ENCODE peak calls at places on chromosomes 3 and 15, in seven cellular contexts. One of them, this sample, is unnamed.

GRCh38 chr3:133490468-133491351 is 82.8 kb upstream of the CDV3 start:
- DNase-seq in endodermal cell: no peak
- DNase-seq in aorta: no peak
- DNase-seq in NCI-H524 treated with DMSO at 0.1 percent for 48 hours: no peak
- DNase-seq in PC-3: peak; percentile 2
- DNase-seq in brain pericyte: no peak
- DNase-seq in activated T-helper 1 cell treated with anti-CD3 and anti-CD28 coated beads, Interleukin-2, amount 50 U/mL, for 16 hours: peak; percentile 32
- DNase-seq in this sample: no peak

GRCh38 chr15:66095871-66096710 is 157.5 kb downstream of the MEGF11 start:
- DNase-seq in activated T-helper 1 cell treated with anti-CD3 and anti-CD28 coated beads, Interleukin-2, amount 50 U/mL, for 16 hours: no peak
- DNase-seq in NCI-H524 treated with DMSO at 0.1 percent for 48 hours: peak; percentile 76
- DNase-seq in aorta: no peak
- DNase-seq in endodermal cell: peak; percentile 69
- DNase-seq in PC-3: no peak
- DNase-seq in brain pericyte: no peak
- DNase-seq in this sample: no peak

GRCh38 chr3:161401389-161401788 is 30.1 kb upstream of the SPTSSB start:
- DNase-seq in brain pericyte: no peak
- DNase-seq in NCI-H524 treated with DMSO at 0.1 percent for 48 hours: no peak
- DNase-seq in PC-3: no peak
- DNase-seq in aorta: no peak
- DNase-seq in activated T-helper 1 cell treated with anti-CD3 and anti-CD28 coated beads, Interleukin-2, amount 50 U/mL, for 16 hours: no peak
- DNase-seq in endodermal cell: no peak
- DNase-seq in this sample: no peak

GRCh38 chr3:136586580-136586979 is 165.6 kb downstream of the STAG1 start:
- DNase-seq in brain pericyte: no peak
- DNase-seq in PC-3: no peak
- DNase-seq in activated T-helper 1 cell treated with anti-CD3 and anti-CD28 coated beads, Interleukin-2, amount 50 U/mL, for 16 hours: no peak
- DNase-seq in endodermal cell: no peak
- DNase-seq in aorta: no peak
- DNase-seq in NCI-H524 treated with DMSO at 0.1 percent for 48 hours: no peak
- DNase-seq in this sample: no peak

GRCh38 chr15:80846416-80846815 is 67.2 kb downstream of the CEMIP start:
- DNase-seq in endodermal cell: no peak
- DNase-seq in NCI-H524 treated with DMSO at 0.1 percent for 48 hours: no peak
- DNase-seq in PC-3: peak; percentile 37
- DNase-seq in activated T-helper 1 cell treated with anti-CD3 and anti-CD28 coated beads, Interleukin-2, amount 50 U/mL, for 16 hours: no peak
- DNase-seq in aorta: no peak
- DNase-seq in brain pericyte: no peak
- DNase-seq in this sample: no peak

GRCh38 chr3:42398080-42398479 is 12.3 kb downstream of the LYZL4 start:
- DNase-seq in NCI-H524 treated with DMSO at 0.1 percent for 48 hours: no peak
- DNase-seq in activated T-helper 1 cell treated with anti-CD3 and anti-CD28 coated beads, Interleukin-2, amount 50 U/mL, for 16 hours: no peak
- DNase-seq in aorta: no peak
- DNase-seq in brain pericyte: no peak
- DNase-seq in PC-3: no peak
- DNase-seq in endodermal cell: no peak
- DNase-seq in this sample: no peak

GRCh38 chr3:102570551-102570950 is 135.7 kb downstream of the ZPLD1 start:
- DNase-seq in endodermal cell: no peak
- DNase-seq in NCI-H524 treated with DMSO at 0.1 percent for 48 hours: no peak
- DNase-seq in PC-3: no peak
- DNase-seq in aorta: no peak
- DNase-seq in activated T-helper 1 cell treated with anti-CD3 and anti-CD28 coated beads, Interleukin-2, amount 50 U/mL, for 16 hours: no peak
- DNase-seq in brain pericyte: no peak
- DNase-seq in this sample: no peak

GRCh38 chr3:195059006-195059350 is 212.0 kb downstream of the XXYLT1 start:
- DNase-seq in aorta: peak; percentile 38
- DNase-seq in PC-3: no peak
- DNase-seq in brain pericyte: no peak
- DNase-seq in NCI-H524 treated with DMSO at 0.1 percent for 48 hours: no peak
- DNase-seq in activated T-helper 1 cell treated with anti-CD3 and anti-CD28 coated beads, Interleukin-2, amount 50 U/mL, for 16 hours: no peak
- DNase-seq in endodermal cell: peak; percentile 43
- DNase-seq in this sample: no peak

GRCh38 chr15:64354683-64355558 is 1.1 kb downstream of the CSNK1G1 start:
- DNase-seq in NCI-H524 treated with DMSO at 0.1 percent for 48 hours: peak; percentile 59
- DNase-seq in aorta: no peak
- DNase-seq in activated T-helper 1 cell treated with anti-CD3 and anti-CD28 coated beads, Interleukin-2, amount 50 U/mL, for 16 hours: no peak
- DNase-seq in brain pericyte: no peak
- DNase-seq in PC-3: no peak
- DNase-seq in endodermal cell: no peak
- DNase-seq in this sample: peak; percentile 40

GRCh38 chr3:79473993-79474392 is 293.8 kb downstream of the ROBO1 start:
- DNase-seq in activated T-helper 1 cell treated with anti-CD3 and anti-CD28 coated beads, Interleukin-2, amount 50 U/mL, for 16 hours: no peak
- DNase-seq in PC-3: peak; percentile 16
- DNase-seq in endodermal cell: no peak
- DNase-seq in brain pericyte: no peak
- DNase-seq in NCI-H524 treated with DMSO at 0.1 percent for 48 hours: no peak
- DNase-seq in aorta: no peak
- DNase-seq in this sample: peak; percentile 24

GRCh38 chr15:49675051-49675450 is 54.2 kb downstream of the DTWD1 start:
- DNase-seq in PC-3: peak; percentile 88
- DNase-seq in NCI-H524 treated with DMSO at 0.1 percent for 48 hours: no peak
- DNase-seq in aorta: no peak
- DNase-seq in brain pericyte: peak; percentile 37
- DNase-seq in endodermal cell: no peak
- DNase-seq in activated T-helper 1 cell treated with anti-CD3 and anti-CD28 coated beads, Interleukin-2, amount 50 U/mL, for 16 hours: no peak
- DNase-seq in this sample: peak; percentile 78

GRCh38 chr3:186275436-186275835 is 86.6 kb downstream of the DGKG start:
- DNase-seq in PC-3: no peak
- DNase-seq in endodermal cell: no peak
- DNase-seq in NCI-H524 treated with DMSO at 0.1 percent for 48 hours: no peak
- DNase-seq in aorta: no peak
- DNase-seq in activated T-helper 1 cell treated with anti-CD3 and anti-CD28 coated beads, Interleukin-2, amount 50 U/mL, for 16 hours: no peak
- DNase-seq in brain pericyte: no peak
- DNase-seq in this sample: no peak

GRCh38 chr3:98900265-98901031 is 1.0 kb downstream of the DCBLD2 start:
- DNase-seq in aorta: no peak
- DNase-seq in endodermal cell: no peak
- DNase-seq in PC-3: no peak
- DNase-seq in NCI-H524 treated with DMSO at 0.1 percent for 48 hours: peak; percentile 30
- DNase-seq in activated T-helper 1 cell treated with anti-CD3 and anti-CD28 coated beads, Interleukin-2, amount 50 U/mL, for 16 hours: no peak
- DNase-seq in brain pericyte: no peak
- DNase-seq in this sample: no peak

GRCh38 chr3:69781593-69781992 is 42.3 kb downstream of the MITF start:
- DNase-seq in aorta: no peak
- DNase-seq in PC-3: no peak
- DNase-seq in endodermal cell: no peak
- DNase-seq in brain pericyte: no peak
- DNase-seq in NCI-H524 treated with DMSO at 0.1 percent for 48 hours: no peak
- DNase-seq in activated T-helper 1 cell treated with anti-CD3 and anti-CD28 coated beads, Interleukin-2, amount 50 U/mL, for 16 hours: no peak
- DNase-seq in this sample: no peak

GRCh38 chr15:89812126-89812846 is 2.4 kb downstream of the ANPEP start:
- DNase-seq in endodermal cell: no peak
- DNase-seq in PC-3: no peak
- DNase-seq in aorta: peak; percentile 56
- DNase-seq in brain pericyte: no peak
- DNase-seq in NCI-H524 treated with DMSO at 0.1 percent for 48 hours: no peak
- DNase-seq in activated T-helper 1 cell treated with anti-CD3 and anti-CD28 coated beads, Interleukin-2, amount 50 U/mL, for 16 hours: no peak
- DNase-seq in this sample: no peak

GRCh38 chr3:47162695-47163022 is 1.3 kb downstream of the SETD2 start:
- DNase-seq in brain pericyte: no peak
- DNase-seq in aorta: no peak
- DNase-seq in NCI-H524 treated with DMSO at 0.1 percent for 48 hours: no peak
- DNase-seq in endodermal cell: no peak
- DNase-seq in PC-3: peak; percentile 12
- DNase-seq in activated T-helper 1 cell treated with anti-CD3 and anti-CD28 coated beads, Interleukin-2, amount 50 U/mL, for 16 hours: no peak
- DNase-seq in this sample: peak; percentile 41

GRCh38 chr3:14617508-14618023 is 34.0 kb upstream of the CCDC174 start:
- DNase-seq in brain pericyte: no peak
- DNase-seq in endodermal cell: no peak
- DNase-seq in aorta: no peak
- DNase-seq in PC-3: no peak
- DNase-seq in NCI-H524 treated with DMSO at 0.1 percent for 48 hours: no peak
- DNase-seq in activated T-helper 1 cell treated with anti-CD3 and anti-CD28 coated beads, Interleukin-2, amount 50 U/mL, for 16 hours: no peak
- DNase-seq in this sample: no peak

GRCh38 chr15:80285379-80285778 is 33.4 kb upstream of the CTXND1 start:
- DNase-seq in NCI-H524 treated with DMSO at 0.1 percent for 48 hours: no peak
- DNase-seq in endodermal cell: no peak
- DNase-seq in activated T-helper 1 cell treated with anti-CD3 and anti-CD28 coated beads, Interleukin-2, amount 50 U/mL, for 16 hours: no peak
- DNase-seq in aorta: no peak
- DNase-seq in brain pericyte: no peak
- DNase-seq in PC-3: no peak
- DNase-seq in this sample: no peak

GRCh38 chr3:57068437-57069089 is 8.1 kb downstream of the SPATA12 start:
- DNase-seq in endodermal cell: no peak
- DNase-seq in brain pericyte: no peak
- DNase-seq in NCI-H524 treated with DMSO at 0.1 percent for 48 hours: no peak
- DNase-seq in aorta: peak; percentile 67
- DNase-seq in activated T-helper 1 cell treated with anti-CD3 and anti-CD28 coated beads, Interleukin-2, amount 50 U/mL, for 16 hours: no peak
- DNase-seq in PC-3: peak; percentile 81
- DNase-seq in this sample: peak; percentile 7

GRCh38 chr3:68129065-68129464 is 474.7 kb upstream of the SUCLG2 start:
- DNase-seq in PC-3: no peak
- DNase-seq in NCI-H524 treated with DMSO at 0.1 percent for 48 hours: no peak
- DNase-seq in aorta: no peak
- DNase-seq in endodermal cell: no peak
- DNase-seq in brain pericyte: no peak
- DNase-seq in activated T-helper 1 cell treated with anti-CD3 and anti-CD28 coated beads, Interleukin-2, amount 50 U/mL, for 16 hours: no peak
- DNase-seq in this sample: no peak

GRCh38 chr15:48547305-48547704 is 98.2 kb downstream of the FBN1 start:
- DNase-seq in PC-3: no peak
- DNase-seq in brain pericyte: no peak
- DNase-seq in activated T-helper 1 cell treated with anti-CD3 and anti-CD28 coated beads, Interleukin-2, amount 50 U/mL, for 16 hours: no peak
- DNase-seq in aorta: no peak
- DNase-seq in NCI-H524 treated with DMSO at 0.1 percent for 48 hours: no peak
- DNase-seq in endodermal cell: no peak
- DNase-seq in this sample: no peak

GRCh38 chr3:142577701-142578308 is 728 bp downstream of the ATR start:
- DNase-seq in PC-3: no peak
- DNase-seq in endodermal cell: peak; percentile 69
- DNase-seq in brain pericyte: no peak
- DNase-seq in aorta: no peak
- DNase-seq in NCI-H524 treated with DMSO at 0.1 percent for 48 hours: no peak
- DNase-seq in activated T-helper 1 cell treated with anti-CD3 and anti-CD28 coated beads, Interleukin-2, amount 50 U/mL, for 16 hours: no peak
- DNase-seq in this sample: peak; percentile 67

GRCh38 chr3:45940004-45940780 is 3.1 kb upstream of the CXCR6 start:
- DNase-seq in activated T-helper 1 cell treated with anti-CD3 and anti-CD28 coated beads, Interleukin-2, amount 50 U/mL, for 16 hours: no peak
- DNase-seq in brain pericyte: no peak
- DNase-seq in PC-3: no peak
- DNase-seq in endodermal cell: no peak
- DNase-seq in NCI-H524 treated with DMSO at 0.1 percent for 48 hours: no peak
- DNase-seq in aorta: peak; percentile 13
- DNase-seq in this sample: no peak

GRCh38 chr3:141738636-141739363 is 702 bp downstream of the RNF7 start:
- DNase-seq in aorta: no peak
- DNase-seq in endodermal cell: no peak
- DNase-seq in NCI-H524 treated with DMSO at 0.1 percent for 48 hours: no peak
- DNase-seq in PC-3: peak; percentile 31
- DNase-seq in activated T-helper 1 cell treated with anti-CD3 and anti-CD28 coated beads, Interleukin-2, amount 50 U/mL, for 16 hours: no peak
- DNase-seq in brain pericyte: no peak
- DNase-seq in this sample: peak; percentile 82

GRCh38 chr3:52524752-52525661 is 8.7 kb downstream of the NT5DC2 start:
- DNase-seq in NCI-H524 treated with DMSO at 0.1 percent for 48 hours: no peak
- DNase-seq in brain pericyte: no peak
- DNase-seq in activated T-helper 1 cell treated with anti-CD3 and anti-CD28 coated beads, Interleukin-2, amount 50 U/mL, for 16 hours: no peak
- DNase-seq in aorta: peak; percentile 75
- DNase-seq in PC-3: no peak
- DNase-seq in endodermal cell: no peak
- DNase-seq in this sample: no peak